ENCODE peak calls at places on chromosomes 4 and X, in seven cellular contexts. One of them, this sample, is unnamed.
A peak's percentile ranks its signal among the peaks of the same experiment; 100 is the strongest.

GRCh38 chr4:150664935-150665334 is 83.0 kb downstream of the MAB21L2 start:
- DNase-seq in heart left ventricle: no peak
- DNase-seq in astrocyte of the spinal cord: no peak
- DNase-seq in fibroblast of mammary gland: peak; percentile 33
- DNase-seq in ovary: no peak
- DNase-seq in right lobe of liver: no peak
- DNase-seq in right atrium auricular region: no peak
- DNase-seq in this sample: no peak

GRCh38 chr4:183413562-183414200 is 30.8 kb upstream of the CDKN2AIP start:
- DNase-seq in heart left ventricle: no peak
- DNase-seq in astrocyte of the spinal cord: no peak
- DNase-seq in fibroblast of mammary gland: no peak
- DNase-seq in ovary: no peak
- DNase-seq in right lobe of liver: no peak
- DNase-seq in right atrium auricular region: no peak
- DNase-seq in this sample: no peak

GRCh38 chr4:123096038-123096437 is 173.6 kb upstream of the NUDT6 start:
- DNase-seq in heart left ventricle: no peak
- DNase-seq in astrocyte of the spinal cord: no peak
- DNase-seq in fibroblast of mammary gland: no peak
- DNase-seq in ovary: no peak
- DNase-seq in right lobe of liver: no peak
- DNase-seq in right atrium auricular region: no peak
- DNase-seq in this sample: no peak

GRCh38 chr4:165974647-165975335 is 101.8 kb downstream of the TLL1 start:
- DNase-seq in heart left ventricle: no peak
- DNase-seq in astrocyte of the spinal cord: peak; percentile 55
- DNase-seq in fibroblast of mammary gland: peak; percentile 47
- DNase-seq in ovary: no peak
- DNase-seq in right lobe of liver: no peak
- DNase-seq in right atrium auricular region: no peak
- DNase-seq in this sample: no peak

GRCh38 chrX:154805696-154806091 is 409 bp upstream of the MPP1 start:
- DNase-seq in heart left ventricle: no peak
- DNase-seq in astrocyte of the spinal cord: peak; percentile 22
- DNase-seq in fibroblast of mammary gland: peak; percentile 16
- DNase-seq in ovary: no peak
- DNase-seq in right lobe of liver: no peak
- DNase-seq in right atrium auricular region: no peak
- DNase-seq in this sample: no peak

GRCh38 chr4:155787113-155787710 is 28.4 kb downstream of the GUCY1B1 start:
- DNase-seq in heart left ventricle: no peak
- DNase-seq in astrocyte of the spinal cord: peak; percentile 71
- DNase-seq in fibroblast of mammary gland: peak; percentile 71
- DNase-seq in ovary: no peak
- DNase-seq in right lobe of liver: no peak
- DNase-seq in right atrium auricular region: no peak
- DNase-seq in this sample: peak; percentile 8

GRCh38 chr4:95637047-95637600 is 88.4 kb upstream of the UNC5C start:
- DNase-seq in heart left ventricle: no peak
- DNase-seq in astrocyte of the spinal cord: peak; percentile 42
- DNase-seq in fibroblast of mammary gland: peak; percentile 0
- DNase-seq in ovary: no peak
- DNase-seq in right lobe of liver: no peak
- DNase-seq in right atrium auricular region: no peak
- DNase-seq in this sample: peak; percentile 3

GRCh38 chrX:148755111-148755510 is 254.7 kb downstream of the AFF2 start:
- DNase-seq in heart left ventricle: no peak
- DNase-seq in astrocyte of the spinal cord: no peak
- DNase-seq in fibroblast of mammary gland: no peak
- DNase-seq in ovary: no peak
- DNase-seq in right lobe of liver: no peak
- DNase-seq in right atrium auricular region: no peak
- DNase-seq in this sample: no peak

GRCh38 chr4:85474356-85474755 is 594 bp upstream of the ARHGAP24 start:
- DNase-seq in heart left ventricle: no peak
- DNase-seq in astrocyte of the spinal cord: peak; percentile 22
- DNase-seq in fibroblast of mammary gland: peak; percentile 66
- DNase-seq in ovary: no peak
- DNase-seq in right lobe of liver: no peak
- DNase-seq in right atrium auricular region: no peak
- DNase-seq in this sample: no peak

GRCh38 chr4:12486995-12487394 is 997.1 kb downstream of the RAB28 start:
- DNase-seq in heart left ventricle: no peak
- DNase-seq in astrocyte of the spinal cord: no peak
- DNase-seq in fibroblast of mammary gland: peak; percentile 1
- DNase-seq in ovary: no peak
- DNase-seq in right lobe of liver: no peak
- DNase-seq in right atrium auricular region: no peak
- DNase-seq in this sample: no peak

GRCh38 chrX:13005671-13006473 is 31.0 kb downstream of the TMSB4X start:
- DNase-seq in heart left ventricle: no peak
- DNase-seq in astrocyte of the spinal cord: peak; percentile 48
- DNase-seq in fibroblast of mammary gland: peak; percentile 67
- DNase-seq in ovary: no peak
- DNase-seq in right lobe of liver: no peak
- DNase-seq in right atrium auricular region: no peak
- DNase-seq in this sample: no peak

GRCh38 chr4:132596186-132596585 is 552.9 kb upstream of the PCDH10 start:
- DNase-seq in heart left ventricle: no peak
- DNase-seq in astrocyte of the spinal cord: no peak
- DNase-seq in fibroblast of mammary gland: no peak
- DNase-seq in ovary: no peak
- DNase-seq in right lobe of liver: no peak
- DNase-seq in right atrium auricular region: no peak
- DNase-seq in this sample: no peak

GRCh38 chr4:79050521-79050880 is 111.3 kb upstream of the PAQR3 start:
- DNase-seq in heart left ventricle: peak; percentile 31
- DNase-seq in astrocyte of the spinal cord: peak; percentile 9
- DNase-seq in fibroblast of mammary gland: no peak
- DNase-seq in ovary: no peak
- DNase-seq in right lobe of liver: no peak
- DNase-seq in right atrium auricular region: no peak
- DNase-seq in this sample: no peak

GRCh38 chrX:133523094-133523493 is 107.8 kb upstream of the GPC4 start:
- DNase-seq in heart left ventricle: no peak
- DNase-seq in astrocyte of the spinal cord: no peak
- DNase-seq in fibroblast of mammary gland: peak; percentile 75
- DNase-seq in ovary: no peak
- DNase-seq in right lobe of liver: no peak
- DNase-seq in right atrium auricular region: no peak
- DNase-seq in this sample: no peak

GRCh38 chrX:46627700-46628405 is 54.3 kb downstream of the CHST7 start:
- DNase-seq in heart left ventricle: no peak
- DNase-seq in astrocyte of the spinal cord: no peak
- DNase-seq in fibroblast of mammary gland: peak; percentile 10
- DNase-seq in ovary: peak; percentile 56
- DNase-seq in right lobe of liver: no peak
- DNase-seq in right atrium auricular region: no peak
- DNase-seq in this sample: peak; percentile 27

GRCh38 chr4:138241281-138242075 is 671 bp downstream of the SLC7A11 start:
- DNase-seq in heart left ventricle: no peak
- DNase-seq in astrocyte of the spinal cord: peak; percentile 35
- DNase-seq in fibroblast of mammary gland: peak; percentile 28
- DNase-seq in ovary: no peak
- DNase-seq in right lobe of liver: no peak
- DNase-seq in right atrium auricular region: no peak
- DNase-seq in this sample: peak; percentile 34

GRCh38 chrX:94051926-94052325 is 377.9 kb downstream of the FAM133A start:
- DNase-seq in heart left ventricle: no peak
- DNase-seq in astrocyte of the spinal cord: no peak
- DNase-seq in fibroblast of mammary gland: no peak
- DNase-seq in ovary: no peak
- DNase-seq in right lobe of liver: no peak
- DNase-seq in right atrium auricular region: no peak
- DNase-seq in this sample: no peak

GRCh38 chr4:88623097-88623496 is 30.8 kb downstream of the HERC3 start:
- DNase-seq in heart left ventricle: no peak
- DNase-seq in astrocyte of the spinal cord: peak; percentile 74
- DNase-seq in fibroblast of mammary gland: peak; percentile 99
- DNase-seq in ovary: no peak
- DNase-seq in right lobe of liver: no peak
- DNase-seq in right atrium auricular region: no peak
- DNase-seq in this sample: no peak

GRCh38 chr4:94165256-94165655 is 42.4 kb upstream of the SMARCAD1 start:
- DNase-seq in heart left ventricle: no peak
- DNase-seq in astrocyte of the spinal cord: no peak
- DNase-seq in fibroblast of mammary gland: no peak
- DNase-seq in ovary: no peak
- DNase-seq in right lobe of liver: no peak
- DNase-seq in right atrium auricular region: no peak
- DNase-seq in this sample: no peak

GRCh38 chrX:38435130-38435529 is 82.7 kb downstream of the OTC start:
- DNase-seq in heart left ventricle: no peak
- DNase-seq in astrocyte of the spinal cord: no peak
- DNase-seq in fibroblast of mammary gland: no peak
- DNase-seq in ovary: no peak
- DNase-seq in right lobe of liver: no peak
- DNase-seq in right atrium auricular region: no peak
- DNase-seq in this sample: no peak

GRCh38 chr4:16169491-16169890 is 56.8 kb downstream of the TAPT1 start:
- DNase-seq in heart left ventricle: no peak
- DNase-seq in astrocyte of the spinal cord: no peak
- DNase-seq in fibroblast of mammary gland: no peak
- DNase-seq in ovary: no peak
- DNase-seq in right lobe of liver: no peak
- DNase-seq in right atrium auricular region: no peak
- DNase-seq in this sample: no peak

GRCh38 chrX:44314259-44314734 is 29.2 kb downstream of the EFHC2 start:
- DNase-seq in heart left ventricle: peak; percentile 61
- DNase-seq in astrocyte of the spinal cord: peak; percentile 37
- DNase-seq in fibroblast of mammary gland: peak; percentile 44
- DNase-seq in ovary: no peak
- DNase-seq in right lobe of liver: no peak
- DNase-seq in right atrium auricular region: no peak
- DNase-seq in this sample: no peak

GRCh38 chr4:122458625-122459024 is 2.1 kb upstream of the IL2 start:
- DNase-seq in heart left ventricle: no peak
- DNase-seq in astrocyte of the spinal cord: peak; percentile 37
- DNase-seq in fibroblast of mammary gland: peak; percentile 6
- DNase-seq in ovary: no peak
- DNase-seq in right lobe of liver: no peak
- DNase-seq in right atrium auricular region: no peak
- DNase-seq in this sample: no peak

GRCh38 chr4:176217510-176217909 is 22.1 kb upstream of the SPATA4 start:
- DNase-seq in heart left ventricle: no peak
- DNase-seq in astrocyte of the spinal cord: no peak
- DNase-seq in fibroblast of mammary gland: no peak
- DNase-seq in ovary: no peak
- DNase-seq in right lobe of liver: no peak
- DNase-seq in right atrium auricular region: no peak
- DNase-seq in this sample: no peak
- TF ChIP-seq CTCF in heart left ventricle: no peak
- TF ChIP-seq CTCF in astrocyte of the spinal cord: no peak
- TF ChIP-seq CTCF in fibroblast of mammary gland: no peak
- TF ChIP-seq CTCF in ovary: no peak
- TF ChIP-seq CTCF in right lobe of liver: no peak
- TF ChIP-seq CTCF in right atrium auricular region: no peak
- TF ChIP-seq CTCF in this sample: no peak

DNA sequence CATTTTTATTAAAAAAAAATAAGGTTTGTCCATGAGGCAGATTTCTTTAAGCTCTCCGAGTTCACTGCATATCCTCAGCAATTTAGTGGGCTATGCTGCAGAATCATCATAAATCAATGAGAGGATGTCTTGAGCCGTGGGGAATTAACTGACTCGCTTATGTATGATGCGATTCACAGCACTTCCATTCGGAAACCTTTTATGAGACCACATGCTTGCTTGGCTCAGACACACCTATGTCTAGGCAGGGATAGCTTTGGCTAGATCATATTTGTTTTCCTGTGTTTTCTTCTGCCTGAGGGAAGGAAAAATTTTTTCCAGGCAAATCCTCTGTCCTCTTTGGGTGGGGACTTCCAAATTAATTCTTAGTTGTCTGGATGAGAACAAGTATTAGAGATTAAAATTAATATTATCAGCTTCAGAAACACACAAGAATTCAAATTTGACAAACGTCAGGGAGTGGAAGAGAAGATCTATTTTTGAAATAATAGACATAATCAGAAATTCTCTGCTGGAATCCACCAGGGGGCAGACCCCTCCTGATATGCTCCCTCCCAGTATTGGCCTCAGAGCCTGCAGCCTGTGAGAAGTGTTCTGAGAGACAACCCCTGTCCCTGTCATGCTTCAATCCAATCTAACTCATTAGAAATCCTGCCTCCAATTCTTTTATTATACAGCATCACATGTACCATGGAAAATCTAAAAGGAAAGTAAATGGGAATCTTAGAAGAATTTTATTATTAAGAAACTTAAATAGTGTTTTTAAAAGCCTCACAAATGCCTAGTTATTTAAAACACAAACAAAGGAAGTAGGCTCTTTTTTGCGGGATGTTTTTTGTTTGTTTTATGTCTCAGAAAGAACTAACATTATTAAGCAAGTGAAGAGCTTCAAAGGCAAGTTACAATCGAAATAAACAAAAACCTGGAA is 345.1 kb upstream of the TACR3 start:
- DNase-seq in heart left ventricle: no peak
- DNase-seq in astrocyte of the spinal cord: peak; percentile 53
- DNase-seq in fibroblast of mammary gland: peak; percentile 34
- DNase-seq in ovary: peak; percentile 26
- DNase-seq in right lobe of liver: peak; percentile 52
- DNase-seq in right atrium auricular region: no peak
- DNase-seq in this sample: peak; percentile 64
- TF ChIP-seq CTCF in heart left ventricle: peak; percentile 63
- TF ChIP-seq CTCF in astrocyte of the spinal cord: peak; percentile 55
- TF ChIP-seq CTCF in fibroblast of mammary gland: peak; percentile 44
- TF ChIP-seq CTCF in ovary: no peak
- TF ChIP-seq CTCF in right lobe of liver: peak; percentile 74
- TF ChIP-seq CTCF in right atrium auricular region: no peak
- TF ChIP-seq CTCF in this sample: peak; percentile 76

GRCh38 chrX:81238166-81238565 is 36.3 kb downstream of the SH3BGRL start:
- DNase-seq in heart left ventricle: no peak
- DNase-seq in astrocyte of the spinal cord: no peak
- DNase-seq in fibroblast of mammary gland: no peak
- DNase-seq in ovary: no peak
- DNase-seq in right lobe of liver: no peak
- DNase-seq in right atrium auricular region: no peak
- DNase-seq in this sample: no peak
- TF ChIP-seq CTCF in heart left ventricle: no peak
- TF ChIP-seq CTCF in astrocyte of the spinal cord: no peak
- TF ChIP-seq CTCF in fibroblast of mammary gland: no peak
- TF ChIP-seq CTCF in ovary: no peak
- TF ChIP-seq CTCF in right lobe of liver: no peak
- TF ChIP-seq CTCF in right atrium auricular region: no peak
- TF ChIP-seq CTCF in this sample: no peak

GRCh38 chr4:82839624-82840023 is 41.0 kb upstream of the SCD5 start:
- DNase-seq in heart left ventricle: no peak
- DNase-seq in astrocyte of the spinal cord: no peak
- DNase-seq in fibroblast of mammary gland: no peak
- DNase-seq in ovary: no peak
- DNase-seq in right lobe of liver: no peak
- DNase-seq in right atrium auricular region: no peak
- DNase-seq in this sample: no peak

DNA sequence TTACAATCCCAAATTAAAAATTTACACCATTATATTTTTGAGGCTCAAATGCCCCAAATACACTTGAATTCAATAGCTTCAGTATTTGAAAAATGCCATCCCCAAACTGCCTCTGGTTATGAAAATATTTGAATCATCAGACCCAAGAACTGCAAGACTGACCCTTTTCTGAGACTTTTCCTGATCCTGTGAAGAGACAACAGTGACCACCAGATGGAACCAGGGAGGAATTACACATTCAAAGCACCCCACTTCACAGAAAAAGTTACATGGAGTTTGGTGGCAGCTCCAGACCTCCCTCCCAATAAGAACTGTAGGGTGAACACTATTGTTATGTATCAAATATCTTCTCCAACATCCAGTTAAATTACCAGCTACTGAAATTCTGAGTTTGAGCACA is 44.0 kb upstream of the SCD5 start:
- DNase-seq in heart left ventricle: no peak
- DNase-seq in astrocyte of the spinal cord: no peak
- DNase-seq in fibroblast of mammary gland: peak; percentile 29
- DNase-seq in ovary: no peak
- DNase-seq in right lobe of liver: no peak
- DNase-seq in right atrium auricular region: no peak
- DNase-seq in this sample: no peak
- TF ChIP-seq CTCF in heart left ventricle: no peak
- TF ChIP-seq CTCF in astrocyte of the spinal cord: peak; percentile 41
- TF ChIP-seq CTCF in fibroblast of mammary gland: peak; percentile 45
- TF ChIP-seq CTCF in ovary: peak; percentile 24
- TF ChIP-seq CTCF in right lobe of liver: no peak
- TF ChIP-seq CTCF in right atrium auricular region: no peak
- TF ChIP-seq CTCF in this sample: peak; percentile 10